ENCODE peak calls at places on chromosomes 2 and 18, in nine cellular contexts. Y, E, U, K, V, A, P, B and C are unnamed samples.

GRCh38 chr2:58291726-58292430 is 50.8 kb upstream of the FANCL start:
- DNase-seq in P (no peak), B (no peak), K (no peak), U (no peak), E (no peak), A (no peak), V (no peak), Y (no peak), C (no peak)

GRCh38 chr2:143704432-143705106 is 575.4 kb downstream of the ARHGAP15 start:
- DNase-seq in U (no peak), E (no peak), K (no peak), Y (no peak), V (no peak), A (no peak), P (no peak), B (no peak), C (no peak)

GRCh38 chr18:57644540-57644939 is 22.9 kb upstream of the NARS1 start:
- DNase-seq in U (no peak), B (no peak), P (no peak), V (no peak), E (no peak), K (no peak), Y (no peak), A (no peak), C (no peak)

GRCh38 chr2:133490412-133490958 is 77.8 kb downstream of the NCKAP5 start:
- DNase-seq in B (no peak), Y (no peak), V (no peak), P (no peak), E (no peak), K (no peak), A (no peak), U (no peak), C (no peak)

GRCh38 chr2:96116424-96116878 is at the start of gene ADRA2B:
- DNase-seq in A (peak; percentile 72), E (peak; percentile 64), B (peak; percentile 23), U (peak; percentile 77), P (peak; percentile 80), V (no peak), Y (no peak), K (peak; percentile 46), C (no peak)

GRCh38 chr2:25290811-25291510 is 50.8 kb downstream of the DNMT3A start:
- DNase-seq in B (peak; percentile 47), Y (no peak), K (no peak), V (no peak), U (peak; percentile 83), P (no peak), A (no peak), E (peak; percentile 53), C (no peak)

GRCh38 chr2:23925702-23926288 is 1.1 kb downstream of the ATAD2B start:
- DNase-seq in U (peak; percentile 56), V (peak; percentile 87), B (peak; percentile 66), Y (peak; percentile 70), P (peak; percentile 48), A (peak; percentile 71), K (no peak), E (peak; percentile 53), C (peak; percentile 27)

GRCh38 chr2:99810241-99810640 is 320.4 kb upstream of the REV1 start:
- DNase-seq in P (no peak), B (no peak), V (no peak), U (no peak), Y (no peak), E (no peak), K (no peak), A (no peak), C (no peak)

GRCh38 chr18:55790296-55790695 is 202.3 kb upstream of the TCF4 start:
- DNase-seq in U (no peak), K (peak; percentile 4), Y (no peak), V (no peak), A (no peak), P (no peak), B (no peak), E (no peak), C (no peak)

GRCh38 chr18:55794288-55795052 is 206.5 kb upstream of the TCF4 start:
- DNase-seq in K (no peak), U (no peak), Y (no peak), V (no peak), P (no peak), B (no peak), E (no peak), A (no peak), C (no peak)

DNA sequence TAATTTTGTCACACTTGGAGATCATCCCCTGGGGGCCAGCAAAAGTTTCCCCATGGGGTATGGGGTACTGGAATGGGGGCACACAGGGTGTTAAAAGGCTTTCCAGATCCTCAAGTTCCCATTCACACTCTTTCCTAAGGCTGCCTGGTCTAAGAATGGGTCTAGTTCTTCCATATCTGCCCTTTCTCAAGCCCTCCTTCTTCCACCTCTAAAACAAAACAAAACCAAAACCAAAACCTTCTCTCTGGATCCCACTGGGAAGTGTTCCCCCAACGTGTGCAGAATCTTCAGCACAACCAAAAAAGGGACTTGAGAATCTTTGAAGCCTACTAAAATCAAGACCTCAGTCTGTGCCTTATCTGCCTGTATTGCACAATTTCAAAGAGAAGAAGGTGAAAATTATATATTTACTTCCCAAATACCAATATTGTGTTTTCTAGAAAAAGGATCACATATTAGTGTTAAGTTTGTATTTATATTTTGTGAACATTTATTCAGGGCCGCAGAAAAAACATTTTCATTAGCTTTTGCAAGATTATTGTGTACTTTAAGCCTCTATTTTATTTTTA is 207.2 kb upstream of the TCF4 start:
- DNase-seq in A (no peak), U (no peak), E (no peak), P (no peak), V (no peak), B (no peak), K (no peak), Y (no peak), C (no peak)
- H3K27ac ChIP-seq in A (no peak overlapping the region), U (no peak overlapping the region), E (peak overlapping the region; percentile 71), P (no peak overlapping the region), V (no peak overlapping the region), B (no peak overlapping the region), K (no peak overlapping the region), Y (peak overlapping the region; percentile 45), C (peak overlapping the region; percentile 5)

GRCh38 chr18:21740724-21741510 is at the start of gene MIB1:
- DNase-seq in U (peak; percentile 70), P (peak; percentile 72), Y (peak; percentile 98), A (peak; percentile 64), E (peak; percentile 67), K (peak; percentile 18), B (peak; percentile 61), V (peak; percentile 83), C (peak; percentile 55)
- TF ChIP-seq POLR2A in U (peak; percentile 47), P (peak; percentile 56), Y (peak; percentile 64), A (peak; percentile 87), E (no peak), K (peak; percentile 47), B (peak; percentile 67), V (peak; percentile 64), C (no peak)

DNA sequence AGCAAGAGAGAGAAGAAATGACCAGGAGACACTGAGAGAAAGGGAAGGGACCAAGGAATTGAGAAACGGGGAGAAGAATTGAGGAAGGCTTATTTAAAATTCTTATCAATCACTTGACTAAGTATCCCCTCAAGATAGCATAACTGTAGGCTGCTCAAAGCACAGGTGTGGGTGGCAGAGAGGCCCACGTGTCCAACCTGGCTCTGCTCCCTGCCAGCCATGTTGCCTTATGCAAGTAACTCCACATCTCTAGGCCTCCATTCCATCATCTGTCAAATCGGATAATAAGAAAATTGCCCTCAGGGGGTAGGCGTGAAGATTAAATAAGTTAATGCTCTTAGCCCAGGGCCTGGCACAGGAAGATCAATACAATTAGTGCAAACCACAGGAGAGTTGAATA is 7.4 kb upstream of the NPAS2 start:
- DNase-seq in U (no peak), P (no peak), Y (no peak), A (no peak), B (no peak), V (no peak), K (no peak), E (no peak), C (no peak)
- H3K27ac ChIP-seq in U (no peak overlapping the region), P (no peak overlapping the region), Y (no peak overlapping the region), A (no peak overlapping the region), B (no peak overlapping the region), V (no peak overlapping the region), K (no peak overlapping the region), E (no peak overlapping the region), C (no peak overlapping the region)

GRCh38 chr2:29700560-29700959 is 220.8 kb downstream of the ALK start:
- DNase-seq in B (no peak), E (no peak), P (no peak), K (no peak), Y (no peak), V (no peak), U (no peak), A (no peak), C (no peak)
- TF ChIP-seq POLR2A in B (no peak), E (no peak), P (no peak), K (no peak), Y (no peak), V (no peak), U (no peak), A (no peak), C (no peak)

GRCh38 chr2:45820048-45820447 is 168.6 kb downstream of the PRKCE start:
- DNase-seq in K (no peak), B (no peak), E (no peak), U (peak; percentile 11), P (no peak), V (no peak), A (no peak), Y (no peak), C (no peak)
- H3K27ac ChIP-seq in K (peak overlapping the region; percentile 65), B (no peak overlapping the region), E (no peak overlapping the region), U (no peak overlapping the region), P (no peak overlapping the region), V (no peak overlapping the region), A (no peak overlapping the region), Y (no peak overlapping the region), C (no peak overlapping the region)

DNA sequence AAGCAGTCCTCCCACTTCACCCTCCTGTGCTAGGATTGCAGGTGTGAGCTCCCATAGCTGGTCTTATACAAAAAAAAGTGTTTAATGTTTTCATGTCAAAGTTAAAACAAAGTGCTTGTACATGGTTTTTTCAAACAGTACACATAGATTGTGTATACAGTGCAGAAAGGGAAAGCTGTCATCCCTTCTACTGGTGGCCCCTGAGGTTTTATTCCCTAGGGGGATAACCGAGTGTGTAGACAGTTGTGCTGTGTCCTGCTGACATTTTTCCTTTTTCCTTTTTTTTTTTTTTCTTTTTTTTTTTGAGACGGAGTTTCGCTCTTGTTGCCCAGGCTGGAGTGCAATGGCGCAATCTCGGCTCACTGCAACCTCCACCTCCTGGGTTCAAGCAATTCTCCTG is 10.8 kb downstream of the TUBB6 start:
- DNase-seq in E (no peak), P (no peak), K (no peak), V (no peak), U (no peak), Y (no peak), B (no peak), A (no peak), C (no peak)
- TF ChIP-seq POLR2A in E (no peak), P (no peak), K (no peak), V (no peak), U (no peak), Y (no peak), B (no peak), A (no peak), C (no peak)

DNA sequence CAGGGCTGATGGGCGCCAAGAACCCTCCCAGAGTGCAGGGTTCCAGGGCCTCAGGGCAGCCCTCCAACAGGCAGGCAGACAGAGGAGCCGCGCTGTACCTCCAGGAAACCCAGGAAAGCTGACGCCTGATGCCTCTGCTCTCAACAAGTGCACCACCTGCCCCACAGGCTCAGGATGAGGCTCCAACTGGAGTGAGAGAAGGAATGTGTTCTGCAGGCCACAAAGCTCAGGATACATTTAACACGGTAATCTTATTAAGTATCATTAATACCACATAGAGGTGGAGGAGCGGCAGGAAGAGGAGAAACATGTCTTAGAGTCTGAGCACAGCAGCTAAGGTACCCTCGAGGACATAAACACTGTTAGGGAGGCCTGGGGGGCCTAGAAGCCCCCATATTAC is 155.9 kb upstream of the CAPN13 start:
- DNase-seq in P (no peak), A (no peak), V (no peak), E (no peak), B (no peak), U (no peak), K (no peak), Y (no peak), C (no peak)
- H3K27ac ChIP-seq in P (no peak overlapping the region), A (no peak overlapping the region), V (no peak overlapping the region), E (no peak overlapping the region), B (no peak overlapping the region), U (no peak overlapping the region), K (no peak overlapping the region), Y (no peak overlapping the region), C (no peak overlapping the region)